ENCODE peak calls at places on chromosomes 6 and 20, in four cellular contexts. R is T-helper 1 cell, M is DMS 273 treated with DMSO at 0.1 percent for 48 hours, W is dermis microvascular lymphatic vessel endothelial cell. Z is an unnamed sample.

GRCh38 chr6:169164451-169164850 is 89.2 kb downstream of the THBS2 start:
- DNase-seq in R (no peak), M (no peak), W (no peak), Z (no peak)

GRCh38 chr20:46833360-46833759 is 61.3 kb upstream of the EYA2 start:
- DNase-seq in R (no peak), M (no peak), W (no peak), Z (no peak)

GRCh38 chr6:37024665-37025337 is 19.3 kb downstream of the FGD2 start:
- DNase-seq in R (no peak), M (no peak), W (no peak), Z (no peak)

GRCh38 chr6:119280586-119281163 is 68.9 kb downstream of the MAN1A1 start:
- DNase-seq in R (no peak), M (no peak), W (no peak), Z (no peak)

GRCh38 chr20:46011631-46012482 is 3.1 kb downstream of the MMP9 start:
- DNase-seq in R (no peak), M (no peak), W (peak), Z (no peak)

GRCh38 chr6:109448615-109449014 is 7.0 kb downstream of the MICAL1 start:
- DNase-seq in R (no peak), M (no peak), W (no peak), Z (no peak)

GRCh38 chr20:13231031-13231752 is 10.1 kb downstream of the ISM1 start:
- DNase-seq in R (no peak), M (no peak), W (peak), Z (peak)

GRCh38 chr6:134168580-134169223 is 116.3 kb upstream of the SLC2A12 start:
- DNase-seq in R (no peak), M (no peak), W (no peak), Z (no peak)

GRCh38 chr6:170097505-170098427 is 193.1 kb downstream of the DLL1 start:
- DNase-seq in R (no peak), M (no peak), W (no peak), Z (peak)

GRCh38 chr6:8436956-8437355 is 1.6 kb upstream of the SLC35B3 start:
- DNase-seq in R (no peak), M (no peak), W (no peak), Z (no peak)

GRCh38 chr6:23003671-23004598 is 434.6 kb downstream of the HDGFL1 start:
- DNase-seq in R (no peak), M (peak), W (peak), Z (no peak)

GRCh38 chr6:92541457-92542060 is 877.8 kb downstream of the EPHA7 start:
- DNase-seq in R (no peak), M (no peak), W (peak), Z (no peak)

GRCh38 chr6:132365319-132365907 is 35.9 kb downstream of the MOXD1 start:
- DNase-seq in R (no peak), M (no peak), W (no peak), Z (no peak)

GRCh38 chr6:111842891-111843290 is 30.4 kb downstream of the FYN start:
- DNase-seq in R (no peak), M (no peak), W (peak), Z (no peak)

GRCh38 chr6:36432151-36432633 is 10.5 kb downstream of the PXT1 start:
- DNase-seq in R (no peak), M (no peak), W (no peak), Z (no peak)

GRCh38 chr6:155315516-155315871 is 1.2 kb upstream of the TFB1M start:
- DNase-seq in R (no peak), M (no peak), W (peak), Z (no peak)

GRCh38 chr6:44219053-44219814 is 2.5 kb downstream of the MYMX start:
- DNase-seq in R (no peak), M (no peak), W (peak), Z (no peak)

GRCh38 chr6:1137849-1138248 is 174.0 kb upstream of the FOXQ1 start:
- DNase-seq in R (no peak), M (no peak), W (no peak), Z (no peak)

GRCh38 chr20:17641520-17641964 is 40.5 kb downstream of the RRBP1 start:
- DNase-seq in R (no peak), M (no peak), W (no peak), Z (no peak)

GRCh38 chr6:107331409-107332386 is 127.7 kb downstream of the PDSS2 start:
- DNase-seq in R (no peak), M (no peak), W (no peak), Z (no peak)

GRCh38 chr6:62283828-62284411 is 2.1 kb downstream of the KHDRBS2 start:
- DNase-seq in R (no peak), M (peak), W (peak), Z (no peak)

GRCh38 chr6:75275067-75275466 is 9.5 kb downstream of the TMEM30A start:
- DNase-seq in R (no peak), M (no peak), W (no peak), Z (no peak)

GRCh38 chr6:170152989-170153388 is 137.9 kb downstream of the DLL1 start:
- DNase-seq in R (peak), M (peak), W (peak), Z (no peak)

Z was measured in activated T-helper 2 cell treated with anti-CD3 and anti-CD28 coated beads, Interferon-gamma antibody, Interleukin-2, Interleukin-4, amounts not matched to agents 10 μg/mL and 5 μg/mL and 100 μg/mL, durations not matched to agents 14 hours and 24 hours and 36 hours.